ENCODE peak calls at places on chromosomes 2 and 18, in ten cellular contexts. S is sigmoid colon, V is ovary, A is tibial nerve, H is HepG2, E is transverse colon, T is upper lobe of left lung, Z is A549, D is SK-N-SH, R is esophagus muscularis mucosa. J is an unnamed sample.

GRCh38 chr2:239977111-239977510 is 48.0 kb downstream of the NDUFA10 start:
- DNase-seq in D (no peak), R (no peak), E (no peak), H (no peak), S (no peak), A (no peak), Z (no peak), T (no peak), V (no peak), J (no peak)

GRCh38 chr2:37779123-37779522 is 107.7 kb upstream of the CDC42EP3 start:
- DNase-seq in T (no peak), A (no peak), Z (no peak), V (no peak), R (no peak), H (no peak), D (no peak), E (no peak), S (no peak), J (no peak)

GRCh38 chr2:125745514-125745913 is 910.4 kb upstream of the GYPC start:
- DNase-seq in H (peak), R (no peak), T (no peak), D (peak), S (no peak), E (peak), V (no peak), A (no peak), Z (no peak), J (no peak)

GRCh38 chr2:181371782-181372292 is 85.3 kb upstream of the ITGA4 start:
- DNase-seq in V (no peak), R (no peak), T (no peak), E (no peak), S (no peak), A (no peak), H (no peak), Z (no peak), D (no peak), J (no peak)

GRCh38 chr2:110114801-110115200 is 821 bp downstream of the MALL start:
- DNase-seq in Z (peak), T (no peak), H (no peak), A (no peak), S (no peak), R (peak), E (peak), V (no peak), D (no peak), J (no peak)

GRCh38 chr18:8525692-8526091 is 83.5 kb upstream of the RAB12 start:
- DNase-seq in S (peak), A (no peak), T (no peak), E (no peak), D (peak), R (no peak), H (peak), Z (no peak), V (no peak), J (no peak)

GRCh38 chr2:168192839-168193616 is 54.4 kb downstream of the STK39 start:
- DNase-seq in S (no peak), Z (no peak), E (no peak), A (no peak), V (no peak), D (no peak), H (no peak), R (no peak), T (no peak), J (no peak)

GRCh38 chr2:218033590-218034496 is 31.0 kb upstream of the TNS1 start:
- DNase-seq in H (no peak), V (no peak), A (no peak), R (peak), S (no peak), D (no peak), E (no peak), Z (no peak), T (peak), J (peak)

GRCh38 chr2:31296641-31297287 is 62.8 kb downstream of the EHD3 start:
- DNase-seq in R (no peak), H (no peak), T (no peak), V (no peak), A (no peak), S (no peak), E (no peak), Z (no peak), D (no peak), J (no peak)

GRCh38 chr2:9145752-9146430 is 60.7 kb upstream of the ASAP2 start:
- DNase-seq in V (no peak), D (no peak), H (no peak), Z (no peak), S (no peak), R (no peak), T (peak), A (no peak), E (no peak), J (no peak)

GRCh38 chr2:219453691-219454131 is 19.1 kb downstream of the SPEG start:
- DNase-seq in A (peak), V (peak), T (no peak), Z (no peak), H (no peak), R (peak), S (peak), D (peak), E (peak), J (no peak)

DNA sequence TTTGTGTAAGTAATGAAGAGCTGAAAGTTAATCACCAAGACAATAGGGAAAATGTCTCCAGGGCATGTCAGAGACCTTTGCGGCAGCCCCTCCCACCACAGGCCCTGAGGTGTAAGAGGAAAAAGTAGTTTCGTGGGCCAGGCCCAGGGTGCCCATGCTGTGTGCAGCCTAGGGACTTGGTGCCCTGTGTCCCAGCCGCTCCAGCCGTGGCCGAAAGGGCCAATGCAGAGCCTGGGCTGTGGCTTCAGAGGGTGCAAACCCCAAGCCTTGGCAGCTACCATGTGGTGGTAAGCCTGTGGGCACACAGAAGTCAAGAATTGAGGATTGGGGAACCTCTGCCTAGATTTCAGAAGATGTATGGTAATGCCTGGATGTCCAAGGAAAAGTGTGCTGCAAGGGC is 52.5 kb downstream of the CENPO start:
- DNase-seq in E (no peak), T (no peak), Z (no peak), S (no peak), R (no peak), V (no peak), A (no peak), H (no peak), D (no peak), J (no peak)
- TF ChIP-seq EP300 in E (no peak), T (no peak), Z (no peak), S (no peak), R (no peak), V (no peak), A (no peak), H (no peak), D (no peak), J (no peak)

DNA sequence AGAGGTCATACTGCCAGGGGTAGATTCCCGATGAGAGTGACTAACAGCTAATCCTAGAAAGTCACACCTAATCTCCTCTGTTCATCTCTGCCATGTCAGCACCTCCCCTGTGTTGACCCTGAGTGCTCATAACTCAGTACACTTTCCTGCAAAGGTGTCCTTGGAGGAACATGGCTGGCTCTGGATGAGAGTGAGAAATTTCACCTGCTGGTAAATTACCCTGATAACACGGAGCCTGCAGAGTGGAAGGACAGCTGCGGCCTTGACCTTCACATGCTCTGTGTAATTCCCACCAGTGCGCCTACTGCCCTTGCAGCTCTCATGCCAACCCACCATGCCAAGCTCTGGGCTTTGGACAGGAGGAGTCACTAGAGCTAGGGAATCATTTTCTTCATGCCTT is 319.7 kb downstream of the MYCN start:
- DNase-seq in V (no peak), S (no peak), T (no peak), Z (no peak), H (no peak), A (no peak), R (no peak), E (no peak), D (no peak), J (no peak)
- H3K4me3 ChIP-seq in V (no peak), S (no peak), T (no peak), Z (no peak), H (no peak), A (no peak), R (no peak), E (no peak), D (no peak), J (no peak)

GRCh38 chr2:127814677-127815076 is 3.7 kb upstream of the WDR33 start:
- DNase-seq in H (no peak), V (no peak), T (no peak), E (no peak), S (no peak), A (no peak), R (no peak), D (no peak), Z (no peak), J (no peak)

GRCh38 chr2:127818794-127819425 is 7.9 kb upstream of the WDR33 start:
- DNase-seq in D (no peak), V (no peak), R (no peak), Z (no peak), A (no peak), E (no peak), H (no peak), T (no peak), S (no peak), J (no peak)

GRCh38 chr2:127826047-127826446 is 15.1 kb upstream of the WDR33 start:
- DNase-seq in A (no peak), H (no peak), Z (no peak), T (no peak), E (no peak), S (no peak), R (no peak), D (no peak), V (no peak), J (no peak)

GRCh38 chr2:127820080-127820668 is 9.2 kb upstream of the WDR33 start:
- DNase-seq in T (no peak), V (no peak), R (no peak), H (no peak), S (no peak), A (no peak), E (no peak), D (no peak), Z (no peak), J (no peak)
- TF ChIP-seq EP300 in T (no peak), V (no peak), R (no peak), H (no peak), S (no peak), A (no peak), E (no peak), D (no peak), Z (no peak), J (no peak)

GRCh38 chr2:207830778-207831549 is 61.3 kb upstream of the FZD5 start:
- DNase-seq in A (no peak), R (no peak), H (peak), Z (no peak), E (no peak), S (no peak), T (peak), D (no peak), V (no peak), J (no peak)

GRCh38 chr2:207825958-207826330 is 56.2 kb upstream of the FZD5 start:
- DNase-seq in V (peak), T (no peak), S (peak), E (no peak), Z (no peak), R (no peak), A (no peak), D (no peak), H (no peak), J (no peak)

GRCh38 chr2:207825033-207825957 is 55.6 kb upstream of the FZD5 start:
- DNase-seq in S (peak), T (no peak), D (no peak), E (no peak), V (no peak), A (no peak), R (no peak), Z (no peak), H (no peak), J (no peak)

GRCh38 chr2:207831569-207832248 is 62.0 kb upstream of the FZD5 start:
- DNase-seq in S (no peak), D (no peak), E (peak), T (no peak), H (no peak), V (no peak), A (no peak), Z (no peak), R (no peak), J (no peak)

DNA sequence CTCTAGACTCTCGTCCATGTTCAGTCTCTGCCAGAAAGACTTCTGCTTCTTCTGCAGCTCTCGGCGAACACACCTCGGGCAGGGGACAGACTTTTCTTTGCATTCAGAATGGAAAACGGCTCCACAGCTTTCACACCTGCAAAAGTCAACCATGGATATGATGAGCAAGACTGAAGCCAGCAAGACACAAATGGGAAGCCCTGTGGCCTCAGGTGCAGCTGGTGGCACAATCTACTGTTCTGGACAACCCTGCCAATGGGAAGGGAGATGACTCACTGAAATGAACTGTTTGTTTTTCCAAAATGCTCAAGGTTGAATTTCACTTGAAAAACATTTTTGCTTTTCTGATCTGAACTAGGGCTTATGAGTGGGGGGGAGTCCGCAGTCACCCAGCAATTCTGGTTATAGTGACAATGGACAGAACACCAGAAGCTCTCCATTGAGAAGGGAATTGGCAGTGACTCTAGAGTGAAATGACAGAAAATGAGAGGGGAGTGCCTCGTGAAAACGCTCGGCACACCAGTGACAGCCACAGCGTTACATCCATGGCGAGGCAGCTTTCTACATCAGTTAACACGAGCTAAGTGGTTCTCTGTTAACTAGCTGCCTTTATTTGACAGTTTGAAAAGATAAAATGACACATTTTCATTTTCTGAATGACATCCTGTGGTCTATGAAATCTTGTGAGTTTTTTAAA is 58.8 kb upstream of the FZD5 start:
- DNase-seq in T (no peak), D (no peak), S (no peak), Z (no peak), E (no peak), V (peak), A (no peak), R (no peak), H (peak), J (no peak)
- H3K4me3 ChIP-seq in T (no peak), D (no peak), S (no peak), Z (peak), E (no peak), V (no peak), A (no peak), R (no peak), H (peak), J (no peak)

DNA sequence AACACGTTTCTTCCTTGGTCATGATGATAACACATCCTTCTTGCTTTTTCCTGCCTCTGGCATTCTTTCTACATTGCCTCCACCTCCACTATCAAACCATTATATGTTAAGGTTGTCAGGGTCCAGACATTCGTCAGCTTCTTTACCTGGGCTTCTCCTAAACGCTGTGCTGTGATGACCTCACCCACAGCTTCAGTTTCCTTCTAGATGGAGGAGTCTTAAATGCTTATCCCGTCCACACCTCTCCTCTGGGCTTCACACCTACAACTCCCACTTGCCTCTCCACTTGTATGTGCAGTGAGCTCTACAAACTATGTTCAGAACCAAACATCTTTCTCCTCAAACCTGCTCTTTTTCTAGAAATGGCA is 666 bp upstream of the STAT1 start:
- DNase-seq in T (no peak), R (no peak), E (no peak), A (no peak), D (no peak), S (no peak), Z (no peak), H (no peak), V (no peak), J (no peak)
- TF ChIP-seq EP300 in T (no peak), R (no peak), E (no peak), A (no peak), D (no peak), S (no peak), Z (no peak), H (no peak), V (no peak), J (no peak)

J was measured in suprapubic skin.